ENCODE peak calls at places on chromosome 6, in ten cellular contexts. One of them, this sample, is unnamed.

GRCh38 chr6:10954590-10955010 is 67.7 kb downstream of the SYCP2L start:
- DNase-seq in NCI-H1417: peak; percentile 69
- DNase-seq in NCI-H1105 treated with DMSO at 0.1 percent for 48 hours: peak; percentile 34
- DNase-seq in OCI-M1: peak; percentile 80
- DNase-seq in HCT116: peak; percentile 54
- DNase-seq in NCI-H1694 treated with DMSO at 0.1 percent for 48 hours: peak; percentile 72
- DNase-seq in naive thymus-derived CD8-positive, alpha-beta T cell: peak; percentile 66
- DNase-seq in stomach: peak; percentile 75
- DNase-seq in activated CD4-positive, alpha-beta T cell treated with anti-CD3 and anti-CD28 coated beads for 24 hours: peak; percentile 62
- DNase-seq in neural crest cell: peak; percentile 92
- DNase-seq in this sample: peak; percentile 67

GRCh38 chr6:37783025-37783825 is 36.3 kb upstream of the ZFAND3 start:
- DNase-seq in HCT116: no peak
- DNase-seq in neural crest cell: peak; percentile 36
- DNase-seq in NCI-H1105 treated with DMSO at 0.1 percent for 48 hours: peak; percentile 41
- DNase-seq in NCI-H1417: peak; percentile 84
- DNase-seq in stomach: no peak
- DNase-seq in naive thymus-derived CD8-positive, alpha-beta T cell: no peak
- DNase-seq in NCI-H1694 treated with DMSO at 0.1 percent for 48 hours: no peak
- DNase-seq in OCI-M1: no peak
- DNase-seq in activated CD4-positive, alpha-beta T cell treated with anti-CD3 and anti-CD28 coated beads for 24 hours: no peak
- DNase-seq in this sample: no peak

GRCh38 chr6:170067923-170068360 is 222.9 kb downstream of the DLL1 start:
- DNase-seq in naive thymus-derived CD8-positive, alpha-beta T cell: peak; percentile 28
- DNase-seq in stomach: peak; percentile 17
- DNase-seq in HCT116: no peak
- DNase-seq in neural crest cell: no peak
- DNase-seq in OCI-M1: no peak
- DNase-seq in NCI-H1105 treated with DMSO at 0.1 percent for 48 hours: no peak
- DNase-seq in activated CD4-positive, alpha-beta T cell treated with anti-CD3 and anti-CD28 coated beads for 24 hours: no peak
- DNase-seq in NCI-H1694 treated with DMSO at 0.1 percent for 48 hours: no peak
- DNase-seq in NCI-H1417: no peak
- DNase-seq in this sample: no peak

GRCh38 chr6:15358579-15359327 is 112.9 kb downstream of the JARID2 start:
- DNase-seq in neural crest cell: no peak
- DNase-seq in stomach: no peak
- DNase-seq in HCT116: no peak
- DNase-seq in NCI-H1694 treated with DMSO at 0.1 percent for 48 hours: no peak
- DNase-seq in OCI-M1: peak; percentile 78
- DNase-seq in NCI-H1105 treated with DMSO at 0.1 percent for 48 hours: no peak
- DNase-seq in NCI-H1417: no peak
- DNase-seq in activated CD4-positive, alpha-beta T cell treated with anti-CD3 and anti-CD28 coated beads for 24 hours: no peak
- DNase-seq in naive thymus-derived CD8-positive, alpha-beta T cell: no peak
- DNase-seq in this sample: no peak

GRCh38 chr6:190596-191395 is 101.5 kb upstream of the DUSP22 start:
- DNase-seq in activated CD4-positive, alpha-beta T cell treated with anti-CD3 and anti-CD28 coated beads for 24 hours: no peak
- DNase-seq in stomach: no peak
- DNase-seq in HCT116: no peak
- DNase-seq in OCI-M1: peak; percentile 8
- DNase-seq in NCI-H1694 treated with DMSO at 0.1 percent for 48 hours: no peak
- DNase-seq in NCI-H1417: peak; percentile 10
- DNase-seq in naive thymus-derived CD8-positive, alpha-beta T cell: no peak
- DNase-seq in NCI-H1105 treated with DMSO at 0.1 percent for 48 hours: peak; percentile 1
- DNase-seq in neural crest cell: no peak
- DNase-seq in this sample: no peak

GRCh38 chr6:25842526-25842925 is 10.7 kb upstream of the SLC17A1 start:
- DNase-seq in HCT116: no peak
- DNase-seq in stomach: no peak
- DNase-seq in naive thymus-derived CD8-positive, alpha-beta T cell: no peak
- DNase-seq in neural crest cell: no peak
- DNase-seq in activated CD4-positive, alpha-beta T cell treated with anti-CD3 and anti-CD28 coated beads for 24 hours: no peak
- DNase-seq in NCI-H1694 treated with DMSO at 0.1 percent for 48 hours: no peak
- DNase-seq in OCI-M1: no peak
- DNase-seq in NCI-H1105 treated with DMSO at 0.1 percent for 48 hours: no peak
- DNase-seq in NCI-H1417: no peak
- DNase-seq in this sample: no peak

GRCh38 chr6:134520181-134521115 is 202.5 kb upstream of the SGK1 start:
- DNase-seq in NCI-H1694 treated with DMSO at 0.1 percent for 48 hours: no peak
- DNase-seq in NCI-H1105 treated with DMSO at 0.1 percent for 48 hours: no peak
- DNase-seq in naive thymus-derived CD8-positive, alpha-beta T cell: no peak
- DNase-seq in HCT116: no peak
- DNase-seq in neural crest cell: no peak
- DNase-seq in OCI-M1: no peak
- DNase-seq in activated CD4-positive, alpha-beta T cell treated with anti-CD3 and anti-CD28 coated beads for 24 hours: no peak
- DNase-seq in NCI-H1417: no peak
- DNase-seq in stomach: no peak
- DNase-seq in this sample: no peak

GRCh38 chr6:149451361-149452061 is 33.3 kb downstream of the ZC3H12D start:
- DNase-seq in NCI-H1417: no peak
- DNase-seq in stomach: no peak
- DNase-seq in activated CD4-positive, alpha-beta T cell treated with anti-CD3 and anti-CD28 coated beads for 24 hours: no peak
- DNase-seq in NCI-H1105 treated with DMSO at 0.1 percent for 48 hours: no peak
- DNase-seq in NCI-H1694 treated with DMSO at 0.1 percent for 48 hours: no peak
- DNase-seq in HCT116: no peak
- DNase-seq in naive thymus-derived CD8-positive, alpha-beta T cell: peak; percentile 74
- DNase-seq in OCI-M1: no peak
- DNase-seq in neural crest cell: peak; percentile 18
- DNase-seq in this sample: no peak

GRCh38 chr6:28769626-28770402 is 154.0 kb downstream of the TRIM27 start:
- DNase-seq in activated CD4-positive, alpha-beta T cell treated with anti-CD3 and anti-CD28 coated beads for 24 hours: no peak
- DNase-seq in neural crest cell: no peak
- DNase-seq in naive thymus-derived CD8-positive, alpha-beta T cell: no peak
- DNase-seq in stomach: no peak
- DNase-seq in NCI-H1694 treated with DMSO at 0.1 percent for 48 hours: no peak
- DNase-seq in NCI-H1417: peak; percentile 7
- DNase-seq in OCI-M1: peak; percentile 84
- DNase-seq in HCT116: no peak
- DNase-seq in NCI-H1105 treated with DMSO at 0.1 percent for 48 hours: no peak
- DNase-seq in this sample: no peak

GRCh38 chr6:16437984-16438383 is 199.6 kb downstream of the GMPR start:
- DNase-seq in neural crest cell: no peak
- DNase-seq in stomach: peak; percentile 34
- DNase-seq in NCI-H1417: no peak
- DNase-seq in OCI-M1: no peak
- DNase-seq in NCI-H1105 treated with DMSO at 0.1 percent for 48 hours: no peak
- DNase-seq in naive thymus-derived CD8-positive, alpha-beta T cell: no peak
- DNase-seq in activated CD4-positive, alpha-beta T cell treated with anti-CD3 and anti-CD28 coated beads for 24 hours: no peak
- DNase-seq in HCT116: no peak
- DNase-seq in NCI-H1694 treated with DMSO at 0.1 percent for 48 hours: no peak
- DNase-seq in this sample: no peak